ENCODE peak calls at places on chromosomes 12 and 14, in ten cellular contexts. G, D, S, T, E, O, J, Z, X and W are unnamed samples. For H3K4me1, the result is how much of the 10 kb centered on the place peaks cover.

GRCh38 chr12:26378721-26379120 is 183.3 kb downstream of the SSPN start:
- DNase-seq in G (no peak), D (no peak), S (no peak), T (no peak), E (peak), O (no peak), J (no peak), Z (no peak), X (no peak), W (no peak)

GRCh38 chr14:69090187-69090789 is 62.6 kb downstream of the DCAF5 start:
- DNase-seq in G (peak), D (no peak), S (peak), T (no peak), E (peak), O (no peak), J (no peak), Z (peak), X (no peak), W (no peak)

GRCh38 chr14:78074546-78074945 is 95.6 kb upstream of the NRXN3 start:
- DNase-seq in G (no peak), D (no peak), S (no peak), T (no peak), E (no peak), O (no peak), J (no peak), Z (no peak), X (no peak), W (no peak)

GRCh38 chr12:15688202-15688736 is 100.9 kb downstream of the EPS8 start:
- DNase-seq in G (peak), D (no peak), S (no peak), T (no peak), E (peak), O (peak), J (peak), Z (no peak), X (no peak), W (peak)

GRCh38 chr14:75469606-75470237 is 41.9 kb downstream of the JDP2 start:
- DNase-seq in G (no peak), D (peak), S (peak), T (peak), E (peak), O (peak), J (peak), Z (no peak), X (no peak), W (no peak)

GRCh38 chr12:94980577-94980976 is 22.9 kb downstream of the NDUFA12 start:
- DNase-seq in G (no peak), D (no peak), S (peak), T (no peak), E (no peak), O (no peak), J (no peak), Z (no peak), X (no peak), W (no peak)

GRCh38 chr14:74953686-74954085 is 1.7 kb downstream of the PGF start:
- DNase-seq in G (no peak), D (no peak), S (no peak), T (no peak), E (no peak), O (peak), J (no peak), Z (no peak), X (no peak), W (no peak)

GRCh38 chr12:123034865-123035264 is 54.4 kb downstream of the ARL6IP4 start:
- DNase-seq in G (no peak), D (no peak), S (peak), T (no peak), E (no peak), O (no peak), J (no peak), Z (no peak), X (no peak), W (no peak)

GRCh38 chr12:110677206-110677911 is 11.6 kb downstream of the HVCN1 start:
- DNase-seq in G (no peak), D (no peak), S (no peak), T (no peak), E (no peak), O (no peak), J (no peak), Z (no peak), X (no peak), W (no peak)

GRCh38 chr12:47736216-47736615 is 10.9 kb upstream of the ENDOU start:
- DNase-seq in G (no peak), D (no peak), S (no peak), T (no peak), E (no peak), O (no peak), J (no peak), Z (no peak), X (no peak), W (no peak)
- H3K4me1 ChIP-seq in G (under half), D (under half), S (under half), T (under half), E (half or more), O (under half), J (under half), Z (under half), X (under half), W (half or more)

GRCh38 chr14:24176599-24176998 is 4.7 kb downstream of the REC8 start:
- DNase-seq in G (no peak), D (no peak), S (no peak), T (no peak), E (no peak), O (no peak), J (no peak), Z (no peak), X (no peak), W (no peak)

GRCh38 chr14:24172261-24172860 is 481 bp downstream of the REC8 start:
- DNase-seq in G (no peak), D (no peak), S (no peak), T (peak), E (no peak), O (no peak), J (no peak), Z (no peak), X (no peak), W (no peak)

GRCh38 chr14:24172871-24173281 is 996 bp downstream of the REC8 start:
- DNase-seq in G (no peak), D (no peak), S (no peak), T (peak), E (no peak), O (no peak), J (no peak), Z (peak), X (no peak), W (no peak)

GRCh38 chr14:24167527-24168114 is 4.3 kb upstream of the REC8 start:
- DNase-seq in G (no peak), D (no peak), S (no peak), T (no peak), E (no peak), O (no peak), J (no peak), Z (no peak), X (no peak), W (no peak)

DNA sequence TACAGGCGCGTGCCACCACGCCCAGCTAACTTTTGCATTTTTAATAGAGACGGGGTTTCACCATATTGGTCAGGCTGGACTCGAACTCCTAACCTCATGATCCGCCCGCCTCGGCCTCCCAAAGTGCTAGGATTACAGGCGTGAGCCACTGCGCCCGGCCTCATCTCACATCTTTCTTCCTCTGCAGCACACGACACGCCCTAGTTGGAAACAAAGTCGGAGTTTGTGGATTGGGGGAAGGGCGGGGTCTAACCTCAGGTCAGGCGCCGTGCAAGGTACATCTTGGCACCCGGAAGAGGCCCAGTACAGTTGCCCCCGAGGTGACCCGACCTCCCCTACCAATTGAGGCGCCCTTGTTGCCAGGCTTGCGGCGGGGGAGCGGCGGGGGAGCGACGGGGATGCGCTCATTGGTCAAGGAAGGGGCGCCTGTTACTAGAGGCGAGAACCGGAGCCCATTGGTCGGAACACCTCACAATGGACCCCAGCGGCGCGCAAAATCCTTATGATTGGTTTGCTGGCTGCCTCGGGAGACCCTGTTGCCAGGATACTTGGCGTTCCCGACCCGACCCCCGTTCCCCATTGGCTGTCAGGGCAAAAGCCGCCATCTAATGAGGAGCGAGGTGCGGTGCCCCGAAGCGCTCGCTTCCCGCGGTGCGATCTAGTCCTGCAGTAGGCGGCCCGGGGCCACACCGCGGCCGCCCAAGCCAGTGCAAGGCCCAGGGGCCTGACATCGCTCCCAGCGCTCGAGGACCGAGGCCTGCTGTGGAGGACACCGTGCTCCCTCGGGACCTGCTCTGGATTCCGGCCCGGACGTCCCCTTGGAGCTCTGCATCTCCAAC is at the start of gene REC8:
- DNase-seq in G (no peak), D (no peak), S (no peak), T (peak), E (peak), O (peak), J (peak), Z (peak), X (peak), W (peak)
- H3K4me3 ChIP-seq in G (no peak), D (no peak), S (no peak), T (peak), E (peak), O (peak), J (peak), Z (peak), X (peak), W (peak)

DNA sequence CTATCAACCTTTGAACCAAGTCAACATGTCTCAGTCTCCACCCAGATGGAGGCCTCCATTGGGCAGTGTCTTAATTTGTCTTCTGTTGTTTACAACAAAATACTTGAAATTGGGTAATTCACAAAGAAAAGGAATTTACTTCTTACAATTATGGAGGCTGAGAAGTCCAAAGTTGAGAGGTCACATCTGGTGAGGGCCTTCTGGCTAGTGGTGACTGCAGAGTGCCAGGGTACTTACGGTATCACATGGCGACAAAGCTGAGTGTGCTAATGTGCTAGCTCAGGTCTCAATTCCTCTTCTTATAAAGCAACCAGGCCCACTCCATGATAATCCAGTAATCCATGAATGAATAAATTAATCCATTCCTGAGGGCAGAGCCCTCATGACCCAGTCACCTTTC is 4.7 kb downstream of the NID2 start:
- DNase-seq in G (no peak), D (no peak), S (no peak), T (no peak), E (no peak), O (no peak), J (no peak), Z (no peak), X (no peak), W (no peak)
- H3K4me1 ChIP-seq in G (under half), D (under half), S (under half), T (under half), E (under half), O (under half), J (half or more), Z (under half), X (under half), W (half or more)

GRCh38 chr12:70469221-70469820 is 103.2 kb downstream of the KCNMB4 start:
- DNase-seq in G (no peak), D (no peak), S (no peak), T (peak), E (no peak), O (no peak), J (no peak), Z (no peak), X (no peak), W (no peak)

GRCh38 chr12:70468741-70469140 is 102.7 kb downstream of the KCNMB4 start:
- DNase-seq in G (no peak), D (no peak), S (no peak), T (no peak), E (no peak), O (no peak), J (no peak), Z (no peak), X (no peak), W (no peak)

GRCh38 chr12:70466753-70467152 is 100.7 kb downstream of the KCNMB4 start:
- DNase-seq in G (no peak), D (no peak), S (no peak), T (no peak), E (no peak), O (no peak), J (no peak), Z (no peak), X (no peak), W (no peak)

GRCh38 chr12:70467908-70468733 is 102.0 kb downstream of the KCNMB4 start:
- DNase-seq in G (peak), D (no peak), S (no peak), T (no peak), E (peak), O (no peak), J (no peak), Z (no peak), X (no peak), W (no peak)

GRCh38 chr12:70467476-70467875 is 101.4 kb downstream of the KCNMB4 start:
- DNase-seq in G (no peak), D (no peak), S (no peak), T (no peak), E (no peak), O (no peak), J (no peak), Z (no peak), X (no peak), W (no peak)
- H3K4me3 ChIP-seq in G (no peak), D (no peak), S (no peak), T (no peak), E (no peak), O (no peak), J (no peak), Z (no peak), X (no peak), W (no peak)

GRCh38 chr14:99573436-99574098 is 30.4 kb downstream of the CCDC85C start:
- DNase-seq in G (no peak), D (no peak), S (no peak), T (no peak), E (no peak), O (no peak), J (no peak), Z (no peak), X (no peak), W (no peak)
- H3K4me1 ChIP-seq in G (half or more), D (half or more), S (half or more), T (half or more), E (half or more), O (under half), J (half or more), Z (under half), X (half or more), W (half or more)

GRCh38 chr12:54051916-54052744 is 1.5 kb upstream of the HOXC4 start:
- DNase-seq in G (no peak), D (no peak), S (peak), T (peak), E (no peak), O (no peak), J (no peak), Z (no peak), X (no peak), W (no peak)
- H3K4me3 ChIP-seq in G (no peak), D (no peak), S (peak), T (no peak), E (no peak), O (no peak), J (no peak), Z (no peak), X (no peak), W (no peak)

DNA sequence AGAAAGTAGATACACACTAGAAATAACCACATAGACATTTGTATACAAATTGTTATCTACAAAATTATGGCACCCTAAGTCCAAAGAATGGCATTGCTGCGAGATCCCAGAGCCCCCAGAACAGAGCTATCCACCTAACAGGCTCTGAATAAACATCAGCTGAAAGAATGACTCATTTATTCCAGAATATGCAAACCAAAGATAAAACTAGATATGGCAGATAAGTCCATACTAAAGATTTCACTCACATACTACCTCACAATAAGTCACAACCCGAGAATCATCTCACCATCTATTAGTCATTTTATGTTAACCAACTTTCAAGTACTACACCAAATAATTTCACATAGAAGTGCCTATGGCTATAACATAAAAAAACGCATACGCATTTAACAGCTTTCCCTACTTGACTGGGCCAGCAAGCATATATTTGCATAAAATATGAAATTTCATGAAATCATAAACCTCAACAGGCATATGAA is 5.6 kb downstream of the CNIH1 start:
- DNase-seq in G (no peak), D (no peak), S (peak), T (no peak), E (no peak), O (no peak), J (no peak), Z (peak), X (no peak), W (no peak)
- H3K4me1 ChIP-seq in G (under half), D (under half), S (half or more), T (under half), E (under half), O (under half), J (under half), Z (half or more), X (under half), W (half or more)

GRCh38 chr14:105410642-105411016 is 9.0 kb upstream of the MTA1 start:
- DNase-seq in G (no peak), D (no peak), S (no peak), T (no peak), E (no peak), O (no peak), J (no peak), Z (no peak), X (no peak), W (no peak)

GRCh38 chr14:105411985-105412767 is 7.5 kb upstream of the MTA1 start:
- DNase-seq in G (no peak), D (no peak), S (no peak), T (peak), E (no peak), O (no peak), J (peak), Z (no peak), X (no peak), W (no peak)

GRCh38 chr14:105409379-105409778 is 10.2 kb upstream of the MTA1 start:
- DNase-seq in G (no peak), D (no peak), S (no peak), T (no peak), E (no peak), O (peak), J (no peak), Z (no peak), X (no peak), W (no peak)

GRCh38 chr14:105412768-105413541 is 6.7 kb upstream of the MTA1 start:
- DNase-seq in G (no peak), D (no peak), S (no peak), T (peak), E (no peak), O (no peak), J (no peak), Z (no peak), X (no peak), W (no peak)

GRCh38 chr14:105411017-105411941 is 8.3 kb upstream of the MTA1 start:
- DNase-seq in G (no peak), D (peak), S (peak), T (peak), E (no peak), O (peak), J (peak), Z (no peak), X (no peak), W (peak)
- H3K4me3 ChIP-seq in G (peak), D (no peak), S (peak), T (peak), E (peak), O (no peak), J (peak), Z (no peak), X (no peak), W (peak)

GRCh38 chr12:57229634-57230380 is at the start of gene SHMT2:
- DNase-seq in G (peak), D (peak), S (peak), T (peak), E (peak), O (peak), J (peak), Z (peak), X (peak), W (peak)

GRCh38 chr12:57231276-57232021 is 1.9 kb downstream of the SHMT2 start:
- DNase-seq in G (no peak), D (no peak), S (no peak), T (no peak), E (no peak), O (peak), J (no peak), Z (no peak), X (no peak), W (peak)

GRCh38 chr12:57230381-57231155 is 1.1 kb downstream of the SHMT2 start:
- DNase-seq in G (no peak), D (no peak), S (no peak), T (no peak), E (no peak), O (peak), J (no peak), Z (no peak), X (no peak), W (peak)

GRCh38 chr12:57227315-57228115 is 2.0 kb upstream of the SHMT2 start:
- DNase-seq in G (no peak), D (no peak), S (peak), T (no peak), E (no peak), O (no peak), J (no peak), Z (no peak), X (no peak), W (no peak)

GRCh38 chr12:57229041-57229633 is 374 bp upstream of the SHMT2 start:
- DNase-seq in G (no peak), D (no peak), S (no peak), T (no peak), E (no peak), O (no peak), J (no peak), Z (no peak), X (no peak), W (no peak)
- H3K4me1 ChIP-seq in G (under half), D (under half), S (under half), T (under half), E (under half), O (under half), J (under half), Z (half or more), X (under half), W (half or more)

GRCh38 chr12:49967777-49968250 is 4.9 kb upstream of the AQP6 start:
- DNase-seq in G (no peak), D (no peak), S (no peak), T (no peak), E (no peak), O (no peak), J (no peak), Z (no peak), X (no peak), W (no peak)
- H3K4me3 ChIP-seq in G (no peak), D (peak), S (peak), T (peak), E (peak), O (no peak), J (peak), Z (no peak), X (peak), W (peak)